ENCODE peak calls at places on chromosomes 4 and X, in ten cellular contexts. S, A, T, E, X, F, Y, B, R and C are unnamed samples.

GRCh38 chr4:56261027-56261426 is 126.3 kb downstream of the AASDH start:
- DNase-seq in S (no peak), Y (no peak), A (no peak), B (no peak), E (no peak), F (no peak), T (no peak), X (no peak), R (no peak), C (no peak)

GRCh38 chrX:32877592-32877991 is 333.8 kb downstream of the DMD start:
- DNase-seq in T (no peak), Y (peak; percentile 72), S (no peak), R (no peak), B (no peak), F (peak; percentile 13), A (no peak), X (no peak), E (no peak), C (no peak)

GRCh38 chrX:51893931-51894696 is 691 bp downstream of the MAGED1 start:
- DNase-seq in Y (peak; percentile 14), A (no peak), B (peak; percentile 22), E (no peak), F (peak; percentile 7), S (peak; percentile 22), R (no peak), T (peak; percentile 29), X (peak; percentile 18), C (no peak)

GRCh38 chr4:52051615-52052474 is 741 bp downstream of the SPATA18 start:
- DNase-seq in R (peak; percentile 68), B (peak; percentile 85), S (peak; percentile 89), X (peak; percentile 91), A (peak; percentile 74), E (peak; percentile 78), T (peak; percentile 93), F (peak; percentile 40), Y (peak; percentile 95), C (peak; percentile 56)

GRCh38 chrX:799808-800207 is 169.2 kb downstream of the SHOX start:
- DNase-seq in Y (no peak), S (no peak), B (no peak), A (no peak), X (no peak), E (no peak), F (no peak), R (no peak), T (no peak), C (no peak)

GRCh38 chr4:121277194-121278105 is 103.4 kb downstream of the QRFPR start:
- DNase-seq in E (no peak), F (peak; percentile 14), A (no peak), Y (peak; percentile 39), S (no peak), B (peak; percentile 14), T (no peak), R (no peak), X (no peak), C (no peak)

GRCh38 chrX:19852014-19853005 is 35.1 kb downstream of the SH3KBP1 start:
- DNase-seq in F (no peak), T (peak; percentile 85), Y (peak; percentile 19), S (no peak), A (peak; percentile 33), X (peak; percentile 60), E (no peak), B (peak; percentile 57), R (peak; percentile 23), C (no peak)

GRCh38 chrX:25432396-25432795 is 416.6 kb upstream of the ARX start:
- DNase-seq in A (no peak), X (no peak), E (no peak), T (no peak), S (no peak), Y (no peak), F (no peak), B (no peak), R (no peak), C (no peak)

GRCh38 chr4:80070880-80071620 is 2.0 kb downstream of the ANTXR2 start:
- DNase-seq in Y (peak; percentile 8), A (no peak), S (no peak), T (peak; percentile 41), E (no peak), B (no peak), X (peak; percentile 37), R (no peak), F (no peak), C (no peak)

GRCh38 chr4:16206301-16206700 is 20.0 kb downstream of the TAPT1 start:
- DNase-seq in T (no peak), R (no peak), A (no peak), F (no peak), Y (no peak), B (no peak), E (no peak), S (no peak), X (no peak), C (no peak)

GRCh38 chrX:23844502-23845138 is 61.6 kb downstream of the SAT1 start:
- DNase-seq in S (no peak), E (peak; percentile 48), Y (no peak), B (peak; percentile 57), F (no peak), A (no peak), T (peak; percentile 24), X (peak; percentile 4), R (no peak), C (no peak)

GRCh38 chrX:1336331-1337143 is at the start of gene IL3RA:
- DNase-seq in Y (no peak), X (peak; percentile 14), S (peak; percentile 65), F (no peak), A (no peak), B (no peak), R (no peak), E (peak; percentile 57), T (no peak), C (no peak)

GRCh38 chr4:1666391-1666790 is 17.7 kb downstream of the FAM53A start:
- DNase-seq in T (no peak), E (no peak), B (no peak), R (no peak), S (no peak), A (peak; percentile 70), X (no peak), Y (peak; percentile 50), F (no peak), C (no peak)

GRCh38 chr4:159012381-159012780 is 90.5 kb upstream of the RAPGEF2 start:
- DNase-seq in E (no peak), F (no peak), X (peak; percentile 87), S (no peak), Y (peak; percentile 15), A (no peak), T (peak; percentile 48), R (no peak), B (peak; percentile 64), C (no peak)

GRCh38 chrX:42944381-42944998 is 166.5 kb upstream of the PPP1R2C start:
- DNase-seq in F (no peak), E (peak; percentile 54), Y (no peak), T (no peak), S (no peak), A (no peak), X (no peak), R (no peak), B (no peak), C (no peak)

GRCh38 chr4:152988721-152989553 is 52.8 kb downstream of the FHDC1 start:
- DNase-seq in X (no peak), A (no peak), F (no peak), T (no peak), B (no peak), E (peak; percentile 83), R (no peak), Y (no peak), S (no peak), C (no peak)

GRCh38 chr4:65737672-65738071 is 67.4 kb upstream of the EPHA5 start:
- DNase-seq in X (no peak), Y (no peak), F (no peak), T (no peak), B (no peak), S (no peak), R (no peak), A (no peak), E (no peak), C (no peak)
- TF ChIP-seq CTCF in X (no peak), Y (no peak), F (no peak), T (no peak), B (no peak), S (no peak), R (no peak), A (no peak), E (no peak), C (no peak)

DNA sequence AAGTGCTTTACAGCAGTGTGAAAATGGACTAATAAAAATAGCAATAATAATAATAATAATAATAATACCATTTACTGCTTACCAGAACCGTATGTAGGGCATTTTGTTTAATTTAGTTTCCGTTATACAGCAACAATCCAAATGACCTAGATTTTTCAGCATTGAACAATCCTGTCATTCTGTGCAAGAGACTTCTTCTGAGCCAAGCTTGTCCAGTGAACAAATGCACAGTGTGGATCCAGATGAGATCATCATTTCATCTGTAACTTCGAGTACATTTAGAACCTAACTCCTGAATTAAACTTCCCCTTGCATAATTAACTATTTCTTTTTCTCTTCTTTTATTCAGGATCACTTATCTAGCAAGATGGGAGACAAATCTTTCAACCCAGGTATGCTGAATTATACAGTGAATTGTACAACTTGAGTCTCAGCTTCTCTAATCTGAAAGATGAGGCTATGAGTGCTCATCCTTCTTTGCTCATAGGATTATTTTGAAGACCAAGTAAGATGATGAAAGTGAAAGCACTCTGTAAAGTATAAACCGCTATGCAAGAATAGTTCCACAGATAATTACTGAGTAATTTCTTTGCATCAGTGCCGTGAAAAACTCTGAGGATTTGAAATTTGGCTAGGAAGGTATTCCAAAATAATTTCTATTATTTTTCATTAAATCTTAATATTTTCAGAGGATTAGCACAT is 6.6 kb downstream of the CLNK start:
- DNase-seq in E (no peak), B (peak; percentile 6), Y (no peak), X (no peak), S (no peak), R (no peak), A (no peak), F (no peak), T (no peak), C (no peak)
- TF ChIP-seq CTCF in E (no peak), B (no peak), Y (no peak), X (no peak), S (no peak), R (no peak), A (no peak), F (no peak), T (no peak), C (no peak)

DNA sequence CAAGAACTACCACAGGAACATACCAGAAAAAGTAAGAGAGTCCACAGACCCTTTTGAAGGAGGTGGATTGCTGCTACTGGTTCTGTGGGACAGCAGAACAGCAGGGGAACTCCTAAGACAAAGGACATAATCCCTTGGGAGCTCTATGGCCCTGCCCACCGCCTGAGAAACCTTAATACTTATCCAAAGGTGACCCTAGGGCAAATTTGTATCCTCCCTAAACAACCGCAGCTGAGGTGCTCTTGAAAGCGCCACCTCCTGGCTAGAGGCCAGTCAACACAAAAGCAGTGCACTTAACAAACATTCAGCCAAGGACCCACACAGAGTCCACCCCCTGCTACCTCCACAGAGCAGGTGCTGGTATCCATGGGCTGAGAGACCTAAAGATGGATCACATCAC is 136.8 kb downstream of the ADAM29 start:
- DNase-seq in A (no peak), Y (no peak), E (no peak), X (no peak), F (no peak), B (no peak), T (no peak), R (no peak), S (no peak), C (no peak)
- TF ChIP-seq CTCF in A (no peak), Y (no peak), E (no peak), X (no peak), F (no peak), B (no peak), T (no peak), R (no peak), S (no peak), C (no peak)

GRCh38 chr4:38131371-38132139 is 171.4 kb downstream of the PTTG2 start:
- DNase-seq in Y (no peak), R (no peak), X (no peak), F (no peak), B (peak; percentile 49), T (peak; percentile 72), E (peak; percentile 56), A (no peak), S (no peak), C (no peak)
- TF ChIP-seq CTCF in Y (no peak), R (no peak), X (no peak), F (no peak), B (no peak), T (no peak), E (no peak), A (no peak), S (no peak), C (no peak)